ENCODE peak calls at places on chromosomes 4 and X, in four cellular contexts. L is stomach, U is cardiac muscle cell, E is PC-3. G is an unnamed sample. For H3K4me1 and H3K27me3, the result is how much of the 10 kb centered on the place peaks cover.

GRCh38 chrX:1465261-1466231 is 12.8 kb upstream of the ASMTL start:
- DNase-seq in L (peak), U (no peak), E (no peak), G (no peak)

GRCh38 chrX:144293229-144293628 is 409.4 kb downstream of the UBE2NL start:
- DNase-seq in U (no peak), E (peak), L (no peak), G (no peak)

GRCh38 chrX:139360356-139360755 is 170.2 kb upstream of the F9 start:
- DNase-seq in E (no peak), U (no peak), L (no peak), G (no peak)

GRCh38 chr4:140903522-140903928 is 147.3 kb upstream of the TBC1D9 start:
- DNase-seq in L (no peak), U (no peak), E (no peak), G (no peak)

GRCh38 chr4:48906283-48907173 is at the start of gene OCIAD2:
- DNase-seq in L (peak), E (peak), U (peak), G (peak)

GRCh38 chr4:181911420-181911819 is 331.8 kb upstream of the TENM3 start:
- DNase-seq in U (peak), E (no peak), L (no peak), G (no peak)

GRCh38 chr4:11691236-11691635 is 262.5 kb upstream of the HS3ST1 start:
- DNase-seq in L (no peak), E (peak), U (no peak), G (no peak)

GRCh38 chr4:87559090-87559837 is 30.1 kb upstream of the SPARCL1 start:
- DNase-seq in E (peak), U (no peak), L (peak), G (no peak)

GRCh38 chr4:5746829-5747745 is 36.1 kb downstream of the EVC start:
- DNase-seq in E (peak), L (no peak), U (peak), G (no peak)

DNA sequence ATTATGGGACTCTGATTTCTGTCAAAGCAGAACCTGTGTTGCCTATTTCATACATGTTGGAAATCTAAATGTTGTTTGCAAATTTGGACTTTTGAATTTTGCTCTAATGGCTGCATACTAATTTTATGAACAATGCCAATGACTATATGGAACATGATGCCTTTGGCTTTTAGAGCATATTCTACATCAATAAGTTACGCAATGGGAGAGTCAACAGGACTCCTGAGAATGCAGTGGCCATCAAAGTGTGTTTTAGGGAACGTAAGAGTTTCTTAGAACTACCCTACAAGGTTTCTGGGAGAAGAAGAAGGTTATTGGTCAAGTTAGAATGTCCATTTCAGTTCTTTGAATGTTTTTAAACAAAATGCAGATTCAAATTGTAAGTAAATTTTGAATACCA is 76.1 kb downstream of the SLIT2 start:
- DNase-seq in E (no peak), U (no peak), L (no peak), G (no peak)
- H3K4me1 ChIP-seq in E (under half), U (under half), L (under half), G (under half)

DNA sequence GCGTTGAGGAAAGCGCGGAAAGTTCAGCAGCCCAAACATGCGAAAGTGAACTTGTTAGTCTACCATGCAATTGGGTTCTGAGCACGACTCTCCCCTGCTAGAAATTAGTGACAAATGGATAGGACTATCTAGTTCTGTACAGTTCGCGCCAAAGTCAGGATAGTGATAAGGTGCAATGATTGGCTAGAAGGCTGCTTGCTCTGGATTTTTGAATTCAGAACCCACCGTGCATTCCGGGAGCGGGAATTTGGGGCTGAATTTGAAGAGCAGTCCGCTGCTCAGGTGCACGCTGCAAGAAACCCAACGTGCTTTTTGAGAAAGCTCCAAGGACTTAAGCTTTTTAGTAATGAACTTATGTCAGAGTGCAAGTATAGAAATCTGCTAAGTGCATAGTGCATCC is 732 bp upstream of the ESX1 start:
- DNase-seq in U (no peak), L (no peak), E (no peak), G (no peak)
- H3K27me3 ChIP-seq in U (half or more), L (under half), E (under half), G (under half)

GRCh38 chr4:6892190-6892908 is 17.3 kb upstream of the TBC1D14 start:
- DNase-seq in L (peak), E (peak), U (peak), G (peak)
- H3K27ac ChIP-seq in L (peak), E (no peak), U (peak), G (no peak)

DNA sequence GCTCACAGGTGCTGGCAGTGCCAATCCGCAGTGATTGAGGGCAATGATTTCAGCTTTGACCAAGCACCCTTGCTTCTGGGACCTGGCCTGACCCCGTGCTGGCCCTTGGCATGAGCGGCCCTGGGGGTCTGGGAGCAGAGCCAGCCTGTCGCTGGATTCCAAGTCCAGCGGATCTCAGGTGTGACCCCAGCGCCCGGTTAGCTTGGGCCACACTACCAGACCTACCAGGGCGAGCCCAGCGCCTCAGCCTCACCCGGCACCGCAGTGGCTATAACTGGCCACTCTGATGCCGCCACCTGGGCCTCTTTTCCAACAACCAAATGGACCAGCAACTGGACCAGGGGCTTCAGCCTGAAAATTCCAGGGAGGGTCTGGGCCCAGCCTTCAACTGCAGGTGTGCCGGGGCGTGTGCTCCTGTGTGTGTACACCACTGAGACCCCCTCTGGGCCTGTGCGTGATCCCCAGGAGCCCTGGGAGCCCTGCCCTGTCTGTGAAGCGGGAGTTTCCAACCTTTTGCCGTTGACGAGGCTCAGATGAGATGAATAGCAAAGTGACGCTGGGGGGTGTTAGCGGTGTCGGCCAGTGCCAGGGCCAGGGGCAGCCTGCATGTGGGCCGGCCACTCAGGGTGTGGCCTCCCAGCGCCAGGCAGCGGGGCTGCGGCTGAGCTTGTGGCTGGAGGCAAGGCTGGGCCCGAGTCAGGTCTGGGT is 658 bp downstream of the SH3TC1 start:
- DNase-seq in U (no peak), E (no peak), L (peak), G (no peak)
- H3K4me1 ChIP-seq in U (under half), E (under half), L (half or more), G (under half)

GRCh38 chr4:3683744-3684421 is 82.3 kb upstream of the ADRA2C start:
- DNase-seq in E (no peak), L (no peak), U (no peak), G (no peak)

GRCh38 chr4:3683077-3683743 is 83.0 kb upstream of the ADRA2C start:
- DNase-seq in U (no peak), E (no peak), L (no peak), G (no peak)

GRCh38 chr4:3684546-3684945 is 81.6 kb upstream of the ADRA2C start:
- DNase-seq in E (no peak), L (no peak), U (no peak), G (no peak)

GRCh38 chr4:3686746-3687145 is 79.4 kb upstream of the ADRA2C start:
- DNase-seq in E (no peak), L (no peak), U (no peak), G (no peak)

DNA sequence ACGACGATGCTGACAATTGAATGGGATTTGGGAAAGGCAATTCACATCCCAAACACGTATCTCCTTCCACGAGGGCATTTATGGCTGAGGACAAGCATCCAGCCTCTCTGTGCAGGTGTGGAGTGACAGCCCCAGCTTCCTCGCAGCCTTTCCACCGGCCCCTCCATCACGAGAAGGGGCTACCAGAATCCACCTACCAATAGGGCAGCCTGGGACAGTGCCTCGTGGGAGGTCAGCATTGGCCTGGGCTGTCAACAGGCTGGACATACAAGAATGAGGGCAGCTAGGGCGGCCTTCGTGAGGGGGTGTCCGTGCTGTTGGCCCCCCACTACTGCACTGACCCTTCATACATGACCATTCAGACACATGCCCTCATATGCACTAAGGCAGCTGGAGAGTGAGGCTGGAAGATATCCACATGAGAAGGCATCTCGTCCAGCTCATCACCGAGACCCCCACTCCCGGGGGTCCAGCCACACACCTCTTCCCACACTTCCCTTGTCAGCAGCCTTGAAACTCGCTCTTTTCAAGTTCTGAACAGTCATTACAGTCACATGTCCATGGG is 81.0 kb upstream of the ADRA2C start:
- DNase-seq in L (no peak), U (no peak), E (no peak), G (no peak)
- H3K27me3 ChIP-seq in L (under half), U (under half), E (under half), G (under half)

GRCh38 chr4:148770377-148770776 is 328.2 kb upstream of the NR3C2 start:
- DNase-seq in U (no peak), E (no peak), L (no peak), G (no peak)

GRCh38 chr4:148764720-148765119 is 322.5 kb upstream of the NR3C2 start:
- DNase-seq in U (no peak), E (no peak), L (no peak), G (no peak)
- H3K27ac ChIP-seq in U (no peak), E (no peak), L (no peak), G (no peak)

GRCh38 chrX:40006025-40007017 is 91.4 kb downstream of the BCOR start:
- DNase-seq in U (peak), L (peak), E (no peak), G (no peak)
- H3K4me1 ChIP-seq in U (under half), L (under half), E (under half), G (under half)

GRCh38 chr4:25198713-25199112 is 35.1 kb upstream of the PI4K2B start:
- DNase-seq in L (no peak), U (no peak), E (no peak), G (no peak)
- H3K27me3 ChIP-seq in L (under half), U (under half), E (under half), G (under half)